ENCODE peak calls at places on chromosome X, in eight cellular contexts. One of them, this sample, is unnamed. For H3K36me3, the result is how much of the 10 kb centered on the place peaks cover.

GRCh38 chrX:68498044-68498507 is 775 bp upstream of the YIPF6 start:
- DNase-seq in mesendoderm: peak
- DNase-seq in neuronal stem cell: no peak
- DNase-seq in MM.1S: no peak
- DNase-seq in fibroblast of lung: no peak
- DNase-seq in IMR-90: no peak
- DNase-seq in endothelial cell of umbilical vein: no peak
- DNase-seq in mesenchymal stem cell: peak
- DNase-seq in this sample: no peak

GRCh38 chrX:1592128-1592862 is 891 bp downstream of the AKAP17A start:
- DNase-seq in mesendoderm: peak
- DNase-seq in neuronal stem cell: no peak
- DNase-seq in MM.1S: peak
- DNase-seq in fibroblast of lung: peak
- DNase-seq in IMR-90: peak
- DNase-seq in endothelial cell of umbilical vein: peak
- DNase-seq in mesenchymal stem cell: peak
- DNase-seq in this sample: peak

GRCh38 chrX:2707334-2707760 is 16.3 kb downstream of the CD99 start:
- DNase-seq in mesendoderm: peak
- DNase-seq in neuronal stem cell: no peak
- DNase-seq in MM.1S: no peak
- DNase-seq in fibroblast of lung: peak
- DNase-seq in IMR-90: peak
- DNase-seq in endothelial cell of umbilical vein: peak
- DNase-seq in mesenchymal stem cell: peak
- DNase-seq in this sample: peak

GRCh38 chrX:16851827-16852226 is 18.3 kb downstream of the RBBP7 start:
- DNase-seq in mesendoderm: no peak
- DNase-seq in neuronal stem cell: no peak
- DNase-seq in MM.1S: no peak
- DNase-seq in fibroblast of lung: no peak
- DNase-seq in IMR-90: no peak
- DNase-seq in endothelial cell of umbilical vein: no peak
- DNase-seq in mesenchymal stem cell: no peak
- DNase-seq in this sample: no peak

GRCh38 chrX:39377773-39378172 is 576.5 kb downstream of the MID1IP1 start:
- DNase-seq in mesendoderm: no peak
- DNase-seq in neuronal stem cell: no peak
- DNase-seq in MM.1S: no peak
- DNase-seq in fibroblast of lung: peak
- DNase-seq in IMR-90: no peak
- DNase-seq in endothelial cell of umbilical vein: no peak
- DNase-seq in mesenchymal stem cell: no peak
- DNase-seq in this sample: no peak

GRCh38 chrX:72305286-72306084 is at the start of gene CITED1:
- DNase-seq in mesendoderm: peak
- DNase-seq in neuronal stem cell: peak
- DNase-seq in MM.1S: peak
- DNase-seq in fibroblast of lung: peak
- DNase-seq in IMR-90: no peak
- DNase-seq in endothelial cell of umbilical vein: no peak
- DNase-seq in mesenchymal stem cell: peak
- DNase-seq in this sample: peak

GRCh38 chrX:38811515-38812239 is 10.4 kb downstream of the MID1IP1 start:
- DNase-seq in mesendoderm: peak
- DNase-seq in neuronal stem cell: no peak
- DNase-seq in MM.1S: peak
- DNase-seq in fibroblast of lung: peak
- DNase-seq in IMR-90: no peak
- DNase-seq in endothelial cell of umbilical vein: no peak
- DNase-seq in mesenchymal stem cell: peak
- DNase-seq in this sample: no peak

GRCh38 chrX:24553016-24553415 is 87.9 kb downstream of the PDK3 start:
- DNase-seq in mesendoderm: no peak
- DNase-seq in neuronal stem cell: no peak
- DNase-seq in MM.1S: no peak
- DNase-seq in fibroblast of lung: no peak
- DNase-seq in IMR-90: no peak
- DNase-seq in endothelial cell of umbilical vein: peak
- DNase-seq in mesenchymal stem cell: no peak
- DNase-seq in this sample: no peak

GRCh38 chrX:51853251-51853650 is 40.2 kb upstream of the MAGED1 start:
- DNase-seq in mesendoderm: peak
- DNase-seq in neuronal stem cell: peak
- DNase-seq in MM.1S: no peak
- DNase-seq in fibroblast of lung: no peak
- DNase-seq in IMR-90: no peak
- DNase-seq in endothelial cell of umbilical vein: no peak
- DNase-seq in mesenchymal stem cell: no peak
- DNase-seq in this sample: no peak

GRCh38 chrX:117985241-117985640 is 131.4 kb downstream of the KLHL13 start:
- DNase-seq in mesendoderm: peak
- DNase-seq in neuronal stem cell: no peak
- DNase-seq in MM.1S: no peak
- DNase-seq in fibroblast of lung: no peak
- DNase-seq in IMR-90: peak
- DNase-seq in endothelial cell of umbilical vein: no peak
- DNase-seq in mesenchymal stem cell: no peak
- DNase-seq in this sample: no peak

GRCh38 chrX:72133851-72134546 is 2.3 kb upstream of the RTL5 start:
- DNase-seq in mesendoderm: no peak
- DNase-seq in neuronal stem cell: no peak
- DNase-seq in MM.1S: no peak
- DNase-seq in fibroblast of lung: no peak
- DNase-seq in IMR-90: no peak
- DNase-seq in endothelial cell of umbilical vein: no peak
- DNase-seq in mesenchymal stem cell: no peak
- DNase-seq in this sample: no peak

GRCh38 chrX:3728454-3728853 is 15.0 kb upstream of the PRKX start:
- DNase-seq in mesendoderm: no peak
- DNase-seq in neuronal stem cell: no peak
- DNase-seq in MM.1S: no peak
- DNase-seq in fibroblast of lung: peak
- DNase-seq in IMR-90: peak
- DNase-seq in endothelial cell of umbilical vein: no peak
- DNase-seq in mesenchymal stem cell: no peak
- DNase-seq in this sample: no peak

GRCh38 chrX:40418413-40419195 is 162.2 kb upstream of the ATP6AP2 start:
- DNase-seq in mesendoderm: no peak
- DNase-seq in neuronal stem cell: no peak
- DNase-seq in MM.1S: no peak
- DNase-seq in fibroblast of lung: peak
- DNase-seq in IMR-90: no peak
- DNase-seq in endothelial cell of umbilical vein: no peak
- DNase-seq in mesenchymal stem cell: no peak
- DNase-seq in this sample: no peak

GRCh38 chrX:29890004-29890403 is 325.4 kb upstream of the MAGEB2 start:
- DNase-seq in mesendoderm: no peak
- DNase-seq in neuronal stem cell: no peak
- DNase-seq in MM.1S: no peak
- DNase-seq in fibroblast of lung: peak
- DNase-seq in IMR-90: peak
- DNase-seq in endothelial cell of umbilical vein: no peak
- DNase-seq in mesenchymal stem cell: peak
- DNase-seq in this sample: no peak

GRCh38 chrX:5646818-5647217 is 581.8 kb downstream of the NLGN4X start:
- DNase-seq in mesendoderm: no peak
- DNase-seq in neuronal stem cell: no peak
- DNase-seq in MM.1S: peak
- DNase-seq in fibroblast of lung: no peak
- DNase-seq in IMR-90: no peak
- DNase-seq in endothelial cell of umbilical vein: no peak
- DNase-seq in mesenchymal stem cell: no peak
- DNase-seq in this sample: no peak

GRCh38 chrX:132041016-132041415 is 17.9 kb downstream of the STK26 start:
- DNase-seq in mesendoderm: peak
- DNase-seq in neuronal stem cell: no peak
- DNase-seq in MM.1S: no peak
- DNase-seq in fibroblast of lung: peak
- DNase-seq in IMR-90: no peak
- DNase-seq in endothelial cell of umbilical vein: peak
- DNase-seq in mesenchymal stem cell: peak
- DNase-seq in this sample: no peak

GRCh38 chrX:72141372-72142004 is 9.8 kb upstream of the RTL5 start:
- DNase-seq in mesendoderm: no peak
- DNase-seq in neuronal stem cell: no peak
- DNase-seq in MM.1S: peak
- DNase-seq in fibroblast of lung: no peak
- DNase-seq in IMR-90: no peak
- DNase-seq in endothelial cell of umbilical vein: no peak
- DNase-seq in mesenchymal stem cell: no peak
- DNase-seq in this sample: no peak

GRCh38 chrX:122188751-122189150 is 995.3 kb upstream of the GRIA3 start:
- DNase-seq in mesendoderm: no peak
- DNase-seq in neuronal stem cell: no peak
- DNase-seq in MM.1S: no peak
- DNase-seq in fibroblast of lung: peak
- DNase-seq in IMR-90: no peak
- DNase-seq in endothelial cell of umbilical vein: no peak
- DNase-seq in mesenchymal stem cell: no peak
- DNase-seq in this sample: no peak

GRCh38 chrX:1265061-1265460 is 3.6 kb upstream of the CSF2RA start:
- DNase-seq in mesendoderm: no peak
- DNase-seq in neuronal stem cell: no peak
- DNase-seq in MM.1S: no peak
- DNase-seq in fibroblast of lung: no peak
- DNase-seq in IMR-90: no peak
- DNase-seq in endothelial cell of umbilical vein: no peak
- DNase-seq in mesenchymal stem cell: no peak
- DNase-seq in this sample: peak

GRCh38 chrX:141894733-141895132 is 9.0 kb upstream of the MAGEC1 start:
- DNase-seq in mesendoderm: no peak
- DNase-seq in neuronal stem cell: no peak
- DNase-seq in MM.1S: no peak
- DNase-seq in fibroblast of lung: no peak
- DNase-seq in IMR-90: no peak
- DNase-seq in endothelial cell of umbilical vein: no peak
- DNase-seq in mesenchymal stem cell: no peak
- DNase-seq in this sample: no peak

GRCh38 chrX:143571521-143571920 is 54.2 kb upstream of the SPANXN3 start:
- DNase-seq in mesendoderm: peak
- DNase-seq in neuronal stem cell: no peak
- DNase-seq in MM.1S: no peak
- DNase-seq in fibroblast of lung: no peak
- DNase-seq in IMR-90: no peak
- DNase-seq in endothelial cell of umbilical vein: no peak
- DNase-seq in mesenchymal stem cell: peak
- DNase-seq in this sample: no peak

DNA sequence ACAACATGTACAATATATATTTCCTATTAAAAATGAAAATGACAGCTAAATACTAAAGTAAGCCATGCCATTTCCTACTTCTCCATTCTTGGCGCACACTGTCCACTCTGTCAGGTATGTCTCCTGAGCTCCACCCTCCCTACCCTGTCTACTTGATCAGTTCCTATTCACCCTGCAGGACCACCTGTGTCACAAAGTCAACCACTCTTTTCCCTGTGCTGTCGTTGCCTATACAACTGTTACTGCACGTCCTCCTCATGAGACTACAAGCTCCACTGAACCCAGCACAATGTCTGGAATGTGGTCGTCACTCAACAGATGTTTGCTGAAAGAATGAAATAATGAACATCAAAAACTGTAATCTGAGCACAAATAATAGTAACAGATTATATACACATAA is 54.9 kb downstream of the SLC9A7 start:
- DNase-seq in mesendoderm: no peak
- DNase-seq in neuronal stem cell: no peak
- DNase-seq in MM.1S: no peak
- DNase-seq in fibroblast of lung: peak
- DNase-seq in IMR-90: no peak
- DNase-seq in endothelial cell of umbilical vein: no peak
- DNase-seq in mesenchymal stem cell: no peak
- DNase-seq in this sample: no peak
- H3K27ac ChIP-seq in mesendoderm: no peak
- H3K27ac ChIP-seq in neuronal stem cell: no peak
- H3K27ac ChIP-seq in MM.1S: no peak
- H3K27ac ChIP-seq in fibroblast of lung: no peak
- H3K27ac ChIP-seq in IMR-90: no peak
- H3K27ac ChIP-seq in endothelial cell of umbilical vein: no peak
- H3K27ac ChIP-seq in mesenchymal stem cell: no peak
- H3K27ac ChIP-seq in this sample: no peak

DNA sequence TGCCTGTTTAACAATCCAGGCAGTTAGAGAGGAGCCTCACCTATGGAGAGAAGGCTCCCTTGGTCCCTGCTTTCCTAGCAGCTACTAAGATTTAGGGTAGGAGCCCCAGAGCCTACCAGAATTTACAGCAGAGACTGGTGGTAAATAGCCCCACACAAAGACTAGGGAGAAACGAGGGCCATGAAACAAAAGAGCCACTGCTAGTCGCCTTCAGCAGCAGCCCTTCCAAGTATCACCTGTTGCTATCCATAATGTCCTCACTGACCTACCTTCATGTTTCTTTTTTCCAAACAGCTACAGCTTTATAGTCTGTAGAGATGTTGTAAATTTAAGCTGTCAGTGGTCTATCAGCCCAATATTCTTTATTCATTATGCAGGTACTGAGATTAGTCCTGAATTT is 25.3 kb downstream of the ARHGEF6 start:
- DNase-seq in mesendoderm: no peak
- DNase-seq in neuronal stem cell: no peak
- DNase-seq in MM.1S: no peak
- DNase-seq in fibroblast of lung: no peak
- DNase-seq in IMR-90: no peak
- DNase-seq in endothelial cell of umbilical vein: no peak
- DNase-seq in mesenchymal stem cell: no peak
- DNase-seq in this sample: no peak
- H3K9ac ChIP-seq in mesendoderm: no peak
- H3K9ac ChIP-seq in neuronal stem cell: no peak
- H3K9ac ChIP-seq in MM.1S: no peak
- H3K9ac ChIP-seq in fibroblast of lung: no peak
- H3K9ac ChIP-seq in IMR-90: no peak
- H3K9ac ChIP-seq in endothelial cell of umbilical vein: no peak
- H3K9ac ChIP-seq in mesenchymal stem cell: no peak
- H3K9ac ChIP-seq in this sample: no peak

DNA sequence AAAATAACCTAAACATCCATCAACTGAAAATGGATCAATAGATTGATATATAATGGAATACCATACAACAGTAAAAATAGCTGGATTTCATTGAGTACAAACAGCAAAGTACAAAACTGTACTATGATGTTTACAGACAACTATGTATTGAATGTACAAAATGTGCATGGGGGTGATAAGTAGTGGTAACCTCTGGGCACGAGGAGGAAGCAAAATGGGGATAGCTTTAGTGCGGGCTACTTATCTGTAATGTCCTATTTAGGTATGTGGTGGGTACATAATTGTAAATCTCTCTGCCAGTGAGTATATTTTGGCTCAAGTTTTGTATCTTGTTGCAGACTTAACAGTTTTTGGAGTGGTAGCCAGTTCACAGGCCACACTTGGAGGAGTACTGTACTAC is 123.6 kb downstream of the STAG2 start:
- DNase-seq in mesendoderm: no peak
- DNase-seq in neuronal stem cell: no peak
- DNase-seq in MM.1S: no peak
- DNase-seq in fibroblast of lung: no peak
- DNase-seq in IMR-90: no peak
- DNase-seq in endothelial cell of umbilical vein: no peak
- DNase-seq in mesenchymal stem cell: no peak
- DNase-seq in this sample: no peak
- H3K36me3 ChIP-seq in mesendoderm: under half
- H3K36me3 ChIP-seq in neuronal stem cell: half or more
- H3K36me3 ChIP-seq in MM.1S: under half
- H3K36me3 ChIP-seq in fibroblast of lung: under half
- H3K36me3 ChIP-seq in IMR-90: under half
- H3K36me3 ChIP-seq in endothelial cell of umbilical vein: under half
- H3K36me3 ChIP-seq in mesenchymal stem cell: under half
- H3K36me3 ChIP-seq in this sample: under half

GRCh38 chrX:97909245-97909644 is 1025.5 kb downstream of the RPA4 start:
- DNase-seq in mesendoderm: no peak
- DNase-seq in neuronal stem cell: no peak
- DNase-seq in MM.1S: peak
- DNase-seq in fibroblast of lung: no peak
- DNase-seq in IMR-90: no peak
- DNase-seq in endothelial cell of umbilical vein: no peak
- DNase-seq in mesenchymal stem cell: no peak
- DNase-seq in this sample: no peak
- H3K27ac ChIP-seq in mesendoderm: no peak
- H3K27ac ChIP-seq in neuronal stem cell: no peak
- H3K27ac ChIP-seq in MM.1S: no peak
- H3K27ac ChIP-seq in fibroblast of lung: no peak
- H3K27ac ChIP-seq in IMR-90: no peak
- H3K27ac ChIP-seq in endothelial cell of umbilical vein: no peak
- H3K27ac ChIP-seq in mesenchymal stem cell: no peak
- H3K27ac ChIP-seq in this sample: no peak